ENCODE peak calls at places on chromosomes 12 and 14, in five cellular contexts. T, X, R, U and F are unnamed samples.

GRCh38 chr12:53118771-53119300 is 15.6 kb downstream of the SOAT2 start:
- ATAC-seq in T (no peak), X (no peak), R (no peak), U (no peak), F (no peak)

GRCh38 chr14:49134940-49135339 is 451.2 kb downstream of the RPS29 start:
- ATAC-seq in T (no peak), X (no peak), R (no peak), U (no peak), F (no peak)

GRCh38 chr12:105474672-105475071 is 144.2 kb downstream of the C12orf75 start:
- ATAC-seq in T (no peak), X (no peak), R (peak), U (peak), F (no peak)

GRCh38 chr14:96165493-96166474 is 38.9 kb upstream of the BDKRB2 start:
- ATAC-seq in T (no peak), X (no peak), R (peak), U (no peak), F (peak)

GRCh38 chr14:75559451-75560187 is 18.8 kb upstream of the FLVCR2 start:
- ATAC-seq in T (peak), X (peak), R (peak), U (peak), F (no peak)

GRCh38 chr12:58963844-58964243 is 43.5 kb upstream of the LRIG3 start:
- ATAC-seq in T (no peak), X (no peak), R (no peak), U (no peak), F (no peak)

GRCh38 chr14:22870811-22871199 is 735 bp upstream of the LRP10 start:
- ATAC-seq in T (no peak), X (peak), R (no peak), U (peak), F (peak)

GRCh38 chr14:71333705-71334104 is 426.4 kb downstream of the PCNX1 start:
- ATAC-seq in T (no peak), X (no peak), R (no peak), U (peak), F (no peak)

GRCh38 chr12:106910202-106910601 is 45.5 kb upstream of the TMEM263 start:
- ATAC-seq in T (peak), X (no peak), R (no peak), U (peak), F (no peak)

GRCh38 chr12:112906712-112907414 is at the start of gene OAS1:
- ATAC-seq in T (peak), X (peak), R (peak), U (peak), F (peak)

GRCh38 chr12:124828264-124829007 is 35.2 kb downstream of the SCARB1 start:
- ATAC-seq in T (peak), X (peak), R (peak), U (no peak), F (peak)

GRCh38 chr14:23633160-23633701 is 2.9 kb upstream of the DHRS2 start:
- ATAC-seq in T (no peak), X (peak), R (no peak), U (no peak), F (peak)

GRCh38 chr12:102300824-102301461 is 103.3 kb upstream of the PMCH start:
- ATAC-seq in T (peak), X (no peak), R (peak), U (peak), F (peak)

GRCh38 chr12:12441891-12442461 is 85.1 kb downstream of the BORCS5 start:
- ATAC-seq in T (peak), X (peak), R (peak), U (peak), F (peak)

GRCh38 chr12:116196752-116197718 is 80.5 kb downstream of the MED13L start:
- ATAC-seq in T (no peak), X (peak), R (no peak), U (no peak), F (peak)

GRCh38 chr12:47735649-47736048 is 10.4 kb upstream of the ENDOU start:
- ATAC-seq in T (no peak), X (no peak), R (peak), U (no peak), F (no peak)

GRCh38 chr12:124555168-124555928 is 12.1 kb downstream of the NCOR2 start:
- ATAC-seq in T (no peak), X (no peak), R (no peak), U (no peak), F (no peak)

GRCh38 chr14:24053548-24054323 is 1.9 kb downstream of the CARMIL3 start:
- ATAC-seq in T (no peak), X (no peak), R (no peak), U (peak), F (no peak)